ENCODE peak calls at places on chromosome 1, in eight cellular contexts. J is tibial artery; B is fibroblast of mammary gland; Z is AG09309; I is body of pancreas; E is fibroblast of the aortic adventitia; M is PC-3; C is CD8-positive, alpha-beta T cell. F is an unnamed sample.

GRCh38 chr1:56024155-56024554 is 555.2 kb downstream of the PLPP3 start:
- DNase-seq in J (no peak), B (no peak), Z (no peak), I (no peak), E (no peak), M (peak), C (no peak), F (no peak)

GRCh38 chr1:1437033-1437903 is 1.8 kb downstream of the VWA1 start:
- DNase-seq in J (no peak), B (no peak), Z (no peak), I (no peak), E (no peak), M (no peak), C (no peak), F (no peak)

GRCh38 chr1:17587693-17588047 is 48.2 kb downstream of the ARHGEF10L start:
- DNase-seq in J (no peak), B (peak), Z (peak), I (no peak), E (peak), M (peak), C (no peak), F (no peak)

GRCh38 chr1:86778510-86779218 is 74.3 kb downstream of the SH3GLB1 start:
- DNase-seq in J (no peak), B (peak), Z (no peak), I (no peak), E (peak), M (peak), C (no peak), F (no peak)

GRCh38 chr1:34320081-34320480 is 143.4 kb downstream of the C1orf94 start:
- DNase-seq in J (no peak), B (peak), Z (no peak), I (no peak), E (peak), M (peak), C (no peak), F (no peak)

GRCh38 chr1:187933562-187934419 is 1105.0 kb downstream of the PLA2G4A start:
- DNase-seq in J (no peak), B (no peak), Z (no peak), I (no peak), E (no peak), M (no peak), C (no peak), F (no peak)

GRCh38 chr1:235035928-235036327 is 92.7 kb downstream of the TOMM20 start:
- DNase-seq in J (no peak), B (no peak), Z (no peak), I (no peak), E (no peak), M (no peak), C (no peak), F (no peak)

GRCh38 chr1:218439541-218440295 is 94.6 kb downstream of the TGFB2 start:
- DNase-seq in J (peak), B (no peak), Z (no peak), I (no peak), E (peak), M (no peak), C (no peak), F (no peak)

GRCh38 chr1:41950820-41951219 is 32.1 kb upstream of the HIVEP3 start:
- DNase-seq in J (no peak), B (no peak), Z (no peak), I (no peak), E (no peak), M (no peak), C (no peak), F (no peak)

DNA sequence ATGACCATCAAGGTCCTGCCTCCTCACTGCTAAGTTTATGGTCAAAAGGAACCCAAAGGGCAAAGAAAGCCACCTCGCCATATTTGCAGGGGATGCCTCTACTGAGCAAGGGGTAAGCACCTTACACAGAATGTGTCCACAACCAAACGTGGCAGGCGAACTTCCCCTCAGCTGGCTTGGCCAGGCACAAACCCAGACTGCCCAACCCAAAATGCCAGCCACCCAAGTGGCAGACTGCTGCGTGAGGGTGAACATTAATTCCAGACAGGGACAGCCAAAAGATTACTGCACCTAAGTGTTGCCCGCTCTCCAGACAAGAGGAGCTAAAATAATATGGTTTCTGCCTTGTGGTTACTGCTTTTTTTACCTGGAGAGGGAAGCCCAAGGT is 16.0 kb downstream of the ZNF697 start:
- DNase-seq in J (peak), B (no peak), Z (no peak), I (no peak), E (no peak), M (no peak), C (no peak), F (no peak)
- H3K4me3 ChIP-seq in J (peak), B (peak), Z (no peak), I (no peak), E (no peak), M (no peak), C (no peak), F (no peak)

GRCh38 chr1:108590436-108590835 is 30.5 kb downstream of the EEIG2 start:
- DNase-seq in J (no peak), B (peak), Z (no peak), I (no peak), E (peak), M (no peak), C (no peak), F (no peak)

GRCh38 chr1:108593448-108593847 is 33.5 kb downstream of the EEIG2 start:
- DNase-seq in J (no peak), B (no peak), Z (no peak), I (no peak), E (no peak), M (no peak), C (no peak), F (no peak)

GRCh38 chr1:108590947-108591346 is 31.0 kb downstream of the EEIG2 start:
- DNase-seq in J (no peak), B (peak), Z (peak), I (peak), E (peak), M (peak), C (no peak), F (peak)

GRCh38 chr1:108592030-108592759 is 32.3 kb downstream of the EEIG2 start:
- DNase-seq in J (no peak), B (peak), Z (no peak), I (no peak), E (peak), M (peak), C (no peak), F (no peak)

GRCh38 chr1:108591471-108591870 is 31.6 kb downstream of the EEIG2 start:
- DNase-seq in J (peak), B (no peak), Z (no peak), I (no peak), E (no peak), M (no peak), C (no peak), F (no peak)
- H3K4me3 ChIP-seq in J (peak), B (no peak), Z (no peak), I (no peak), E (no peak), M (no peak), C (no peak), F (no peak)

GRCh38 chr1:157963713-157964112 is 29.7 kb upstream of the KIRREL1 start:
- DNase-seq in J (peak), B (peak), Z (no peak), I (peak), E (peak), M (peak), C (peak), F (no peak)
- H3K4me3 ChIP-seq in J (no peak), B (no peak), Z (no peak), I (no peak), E (no peak), M (no peak), C (no peak), F (no peak)

GRCh38 chr1:26352338-26352679 is 1.6 kb downstream of the CRYBG2 start:
- DNase-seq in J (no peak), B (no peak), Z (no peak), I (no peak), E (no peak), M (no peak), C (no peak), F (no peak)
- H3K4me3 ChIP-seq in J (no peak), B (no peak), Z (no peak), I (no peak), E (no peak), M (peak), C (no peak), F (no peak)

GRCh38 chr1:205772607-205773032 is 2.7 kb downstream of the RAB29 start:
- DNase-seq in J (no peak), B (no peak), Z (no peak), I (no peak), E (no peak), M (no peak), C (no peak), F (no peak)

GRCh38 chr1:205775015-205775716 is at the start of gene RAB29:
- DNase-seq in J (peak), B (peak), Z (peak), I (peak), E (peak), M (peak), C (peak), F (no peak)

GRCh38 chr1:205777994-205778393 is 2.7 kb upstream of the RAB29 start:
- DNase-seq in J (no peak), B (no peak), Z (no peak), I (no peak), E (no peak), M (no peak), C (no peak), F (no peak)

GRCh38 chr1:205774277-205775014 is 836 bp downstream of the RAB29 start:
- DNase-seq in J (no peak), B (no peak), Z (no peak), I (no peak), E (no peak), M (no peak), C (peak), F (no peak)

DNA sequence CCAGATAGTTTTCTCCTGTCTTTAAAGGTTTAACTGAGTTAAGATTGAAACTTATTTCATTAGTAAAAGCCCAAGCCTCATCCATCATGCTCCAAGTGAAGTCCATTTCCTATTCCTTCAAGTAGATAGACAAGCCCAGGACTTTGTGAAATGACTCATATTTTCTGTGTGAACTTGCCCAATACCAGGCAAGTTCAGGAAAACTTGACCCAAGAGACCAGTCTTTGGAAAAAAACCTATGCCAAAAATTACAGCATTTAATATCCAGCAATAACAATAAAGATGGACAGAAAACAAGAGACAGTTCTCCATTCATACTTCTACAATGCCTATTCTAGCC is 405 bp upstream of the RAB29 start:
- DNase-seq in J (no peak), B (peak), Z (peak), I (no peak), E (peak), M (peak), C (no peak), F (peak)
- H3K4me3 ChIP-seq in J (peak), B (peak), Z (peak), I (no peak), E (peak), M (peak), C (peak), F (peak)

GRCh38 chr1:147585640-147586383 is 44.5 kb downstream of the BCL9 start:
- DNase-seq in J (no peak), B (no peak), Z (no peak), I (no peak), E (no peak), M (no peak), C (no peak), F (no peak)

GRCh38 chr1:147591993-147592392 is 50.7 kb downstream of the BCL9 start:
- DNase-seq in J (no peak), B (no peak), Z (no peak), I (no peak), E (no peak), M (no peak), C (no peak), F (no peak)

GRCh38 chr1:147581459-147581858 is 40.2 kb downstream of the BCL9 start:
- DNase-seq in J (no peak), B (no peak), Z (no peak), I (no peak), E (no peak), M (no peak), C (no peak), F (no peak)

GRCh38 chr1:147591246-147591891 is 50.1 kb downstream of the BCL9 start:
- DNase-seq in J (no peak), B (no peak), Z (no peak), I (no peak), E (no peak), M (no peak), C (no peak), F (no peak)

DNA sequence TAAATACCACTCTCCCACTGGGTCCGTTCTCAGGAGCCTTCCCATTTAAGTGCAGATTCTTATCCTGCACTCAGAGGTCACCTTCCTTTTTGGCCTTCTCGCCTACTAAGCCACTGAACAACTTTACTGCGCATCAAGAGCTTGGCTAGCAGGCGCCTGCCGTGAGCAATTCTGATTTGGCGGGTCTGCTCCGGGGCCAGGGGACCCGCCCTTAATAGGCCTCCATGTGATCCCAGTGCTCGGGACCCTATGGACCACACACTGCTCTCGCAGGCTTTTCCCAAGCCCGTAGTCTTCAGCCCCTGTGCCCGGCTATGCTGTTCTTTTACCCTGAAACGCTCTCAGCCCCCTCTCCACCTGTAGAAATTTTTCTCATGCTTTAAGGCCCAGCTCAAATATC is 45.1 kb downstream of the BCL9 start:
- DNase-seq in J (no peak), B (no peak), Z (no peak), I (no peak), E (no peak), M (no peak), C (no peak), F (no peak)
- H3K4me3 ChIP-seq in J (no peak), B (no peak), Z (no peak), I (no peak), E (no peak), M (no peak), C (no peak), F (no peak)

GRCh38 chr1:15974855-15975254 is 1.0 kb downstream of the ZBTB17 start:
- DNase-seq in J (no peak), B (no peak), Z (no peak), I (no peak), E (no peak), M (no peak), C (no peak), F (no peak)
- H3K4me3 ChIP-seq in J (peak), B (peak), Z (peak), I (peak), E (peak), M (peak), C (peak), F (peak)